ENCODE peak calls at places on chromosomes 16 and 17, in five cellular contexts. K, U, D, J and C are unnamed samples.

GRCh38 chr17:33328129-33328528 is 35.0 kb upstream of the ASIC2 start:
- DNase-seq in K (no peak), U (no peak), D (no peak), J (peak), C (peak)

GRCh38 chr16:56862776-56863175 is 2.2 kb upstream of the SLC12A3 start:
- DNase-seq in K (no peak), U (no peak), D (no peak), J (no peak), C (no peak)

GRCh38 chr16:31880322-31880979 is 6.8 kb downstream of the ZNF267 start:
- DNase-seq in K (no peak), U (no peak), D (no peak), J (peak), C (peak)

GRCh38 chr16:30121741-30122620 is 1.0 kb downstream of the MAPK3 start:
- DNase-seq in K (no peak), U (no peak), D (no peak), J (peak), C (no peak)

GRCh38 chr17:75503976-75504346 is 11.4 kb downstream of the CASKIN2 start:
- DNase-seq in K (no peak), U (no peak), D (no peak), J (no peak), C (no peak)

GRCh38 chr17:72517413-72518237 is 396.8 kb downstream of the SOX9 start:
- DNase-seq in K (no peak), U (no peak), D (no peak), J (peak), C (no peak)

GRCh38 chr16:55917373-55917919 is 42.3 kb upstream of the CES5A start:
- DNase-seq in K (no peak), U (no peak), D (no peak), J (no peak), C (no peak)

GRCh38 chr16:50853329-50853728 is 111.4 kb downstream of the CYLD start:
- DNase-seq in K (no peak), U (no peak), D (no peak), J (no peak), C (no peak)

GRCh38 chr17:64240741-64241347 is 22.2 kb downstream of the TEX2 start:
- DNase-seq in K (no peak), U (no peak), D (no peak), J (peak), C (peak)

GRCh38 chr16:1791943-1792812 is 1.3 kb downstream of the IGFALS start:
- DNase-seq in K (no peak), U (no peak), D (no peak), J (no peak), C (no peak)

GRCh38 chr17:62014526-62014925 is 50.6 kb downstream of the MED13 start:
- DNase-seq in K (no peak), U (no peak), D (no peak), J (peak), C (no peak)

GRCh38 chr17:80445152-80446110 is 30.5 kb downstream of the ENDOV start:
- DNase-seq in K (no peak), U (no peak), D (no peak), J (no peak), C (no peak)

GRCh38 chr16:67641779-67642708 is 2.9 kb upstream of the CARMIL2 start:
- DNase-seq in K (no peak), U (no peak), D (no peak), J (peak), C (peak)

GRCh38 chr16:50263940-50264929 is 2.1 kb upstream of the ADCY7 start:
- DNase-seq in K (no peak), U (no peak), D (no peak), J (peak), C (no peak)

GRCh38 chr17:16442594-16443389 is 27.4 kb downstream of the TRPV2 start:
- DNase-seq in K (no peak), U (no peak), D (no peak), J (peak), C (no peak)

GRCh38 chr16:47258874-47259461 is 115.2 kb upstream of the NETO2 start:
- DNase-seq in K (no peak), U (no peak), D (no peak), J (peak), C (no peak)

GRCh38 chr17:60153606-60154355 is 4.0 kb downstream of the CA4 start:
- DNase-seq in K (no peak), U (no peak), D (no peak), J (peak), C (peak)

GRCh38 chr16:67396775-67397450 is 3.6 kb upstream of the TPPP3 start:
- DNase-seq in K (no peak), U (no peak), D (no peak), J (no peak), C (no peak)

GRCh38 chr17:77042688-77043330 is 98.0 kb upstream of the SEC14L1 start:
- DNase-seq in K (no peak), U (no peak), D (no peak), J (no peak), C (no peak)

GRCh38 chr16:58264961-58265479 is 29.8 kb downstream of the PRSS54 start:
- DNase-seq in K (no peak), U (no peak), D (no peak), J (peak), C (peak)

GRCh38 chr16:24778676-24779075 is 49.2 kb downstream of the TNRC6A start:
- DNase-seq in K (no peak), U (no peak), D (no peak), J (no peak), C (no peak)

GRCh38 chr17:68657166-68657940 is 56.2 kb upstream of the FAM20A start:
- DNase-seq in K (no peak), U (no peak), D (no peak), J (no peak), C (no peak)

GRCh38 chr17:37570527-37571093 is 38.6 kb downstream of the SYNRG start:
- DNase-seq in K (no peak), U (peak), D (no peak), J (peak), C (peak)

GRCh38 chr16:66365588-66365987 is 903 bp upstream of the CDH5 start:
- DNase-seq in K (no peak), U (no peak), D (no peak), J (peak), C (no peak)

GRCh38 chr17:54835015-54835414 is 65.6 kb upstream of the TOM1L1 start:
- DNase-seq in K (no peak), U (no peak), D (no peak), J (no peak), C (no peak)

GRCh38 chr16:65604771-65605170 is 482.9 kb upstream of the CDH11 start:
- DNase-seq in K (no peak), U (no peak), D (no peak), J (no peak), C (no peak)

GRCh38 chr17:49022391-49022941 is 25.3 kb downstream of the IGF2BP1 start:
- DNase-seq in K (no peak), U (no peak), D (no peak), J (peak), C (peak)

GRCh38 chr17:50575581-50576210 is 15.2 kb downstream of the CACNA1G start:
- DNase-seq in K (no peak), U (no peak), D (no peak), J (no peak), C (no peak)

GRCh38 chr16:74321356-74321755 is 24.7 kb downstream of the PSMD7 start:
- DNase-seq in K (no peak), U (no peak), D (no peak), J (no peak), C (no peak)

GRCh38 chr17:80279895-80280294 is 19.2 kb downstream of the RNF213 start:
- DNase-seq in K (no peak), U (no peak), D (no peak), J (peak), C (peak)

GRCh38 chr16:52557236-52557635 is 10.3 kb upstream of the TOX3 start:
- DNase-seq in K (no peak), U (no peak), D (no peak), J (no peak), C (no peak)

GRCh38 chr17:34275881-34276280 is 5.9 kb downstream of the CCL7 start:
- DNase-seq in K (no peak), U (no peak), D (no peak), J (peak), C (peak)

GRCh38 chr16:31461201-31461920 is 2.1 kb downstream of the ARMC5 start:
- DNase-seq in K (no peak), U (no peak), D (no peak), J (no peak), C (no peak)

GRCh38 chr16:52634101-52634500 is 87.2 kb upstream of the TOX3 start:
- DNase-seq in K (no peak), U (no peak), D (no peak), J (no peak), C (no peak)

GRCh38 chr16:86040496-86040895 is 141.5 kb downstream of the IRF8 start:
- DNase-seq in K (no peak), U (no peak), D (no peak), J (no peak), C (no peak)

GRCh38 chr16:1407749-1408148 is 6.8 kb downstream of the UNKL start:
- DNase-seq in K (no peak), U (no peak), D (no peak), J (peak), C (no peak)